ENCODE peak calls at places on chromosomes 12 and 14, in four cellular contexts. Q is IMR-90, G is H9, X is PC-3. W is an unnamed sample.

GRCh38 chr12:64180951-64181350 is 41.1 kb downstream of the KICS2 start:
- DNase-seq in X (peak; percentile 87), Q (peak; percentile 76), G (no peak), W (no peak)

GRCh38 chr12:17992002-17992656 is 97.9 kb downstream of the RERGL start:
- DNase-seq in X (peak; percentile 53), Q (peak; percentile 7), G (no peak), W (peak; percentile 49)

GRCh38 chr14:68556253-68556652 is 236.6 kb downstream of the ZFP36L1 start:
- DNase-seq in G (no peak), Q (no peak), X (no peak), W (no peak)

GRCh38 chr14:30264161-30264560 is 294.8 kb upstream of the G2E3 start:
- DNase-seq in Q (no peak), X (no peak), G (no peak), W (no peak)

GRCh38 chr12:49893753-49894752 is 9.6 kb downstream of the FAIM2 start:
- DNase-seq in G (no peak), X (peak; percentile 86), Q (peak; percentile 19), W (no peak)

GRCh38 chr12:82698959-82699358 is 12.3 kb downstream of the TMTC2 start:
- DNase-seq in Q (no peak), X (no peak), G (no peak), W (no peak)

GRCh38 chr12:98741615-98742265 is 96.7 kb downstream of the APAF1 start:
- DNase-seq in Q (peak; percentile 19), G (no peak), X (no peak), W (peak; percentile 58)

GRCh38 chr14:89617142-89617460 is 200.1 kb upstream of the FOXN3 start:
- DNase-seq in G (no peak), X (no peak), Q (no peak), W (no peak)

GRCh38 chr14:55127491-55127951 is 1.5 kb upstream of the LGALS3 start:
- DNase-seq in G (no peak), X (peak; percentile 99), Q (peak; percentile 39), W (no peak)

GRCh38 chr14:23447634-23448353 is 12.3 kb upstream of the MYH7 start:
- DNase-seq in Q (no peak), X (no peak), G (no peak), W (no peak)

GRCh38 chr12:88200029-88200428 is 57.9 kb downstream of the TMTC3 start:
- DNase-seq in Q (no peak), X (no peak), G (no peak), W (no peak)

GRCh38 chr12:88206636-88207035 is 64.5 kb downstream of the TMTC3 start:
- DNase-seq in X (no peak), G (no peak), Q (peak; percentile 68), W (no peak)

GRCh38 chr12:88207921-88208640 is 66.0 kb downstream of the TMTC3 start:
- DNase-seq in X (no peak), G (no peak), Q (peak; percentile 79), W (no peak)

DNA sequence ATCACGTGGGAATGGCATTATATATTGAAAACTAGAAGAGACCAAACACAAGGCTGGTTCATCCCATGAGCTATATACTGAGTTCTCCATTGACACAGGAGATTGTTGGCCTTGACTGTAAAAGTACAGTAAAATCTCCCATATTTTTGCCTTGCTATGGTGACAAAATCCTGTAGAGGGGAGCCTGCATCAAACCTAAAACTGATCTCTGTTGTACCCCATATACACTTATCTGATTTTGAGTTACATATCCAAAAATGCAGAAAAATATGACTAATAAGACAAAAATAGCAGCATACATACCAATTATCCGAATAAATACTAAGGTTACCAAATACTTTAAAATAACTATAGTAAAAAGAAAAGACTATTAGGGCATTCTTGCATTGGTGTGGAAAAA is 60.4 kb downstream of the TMTC3 start:
- DNase-seq in X (no peak), G (no peak), Q (peak; percentile 13), W (no peak)
- TF ChIP-seq CTCF in X (no peak), G (no peak), Q (no peak), W (no peak)

DNA sequence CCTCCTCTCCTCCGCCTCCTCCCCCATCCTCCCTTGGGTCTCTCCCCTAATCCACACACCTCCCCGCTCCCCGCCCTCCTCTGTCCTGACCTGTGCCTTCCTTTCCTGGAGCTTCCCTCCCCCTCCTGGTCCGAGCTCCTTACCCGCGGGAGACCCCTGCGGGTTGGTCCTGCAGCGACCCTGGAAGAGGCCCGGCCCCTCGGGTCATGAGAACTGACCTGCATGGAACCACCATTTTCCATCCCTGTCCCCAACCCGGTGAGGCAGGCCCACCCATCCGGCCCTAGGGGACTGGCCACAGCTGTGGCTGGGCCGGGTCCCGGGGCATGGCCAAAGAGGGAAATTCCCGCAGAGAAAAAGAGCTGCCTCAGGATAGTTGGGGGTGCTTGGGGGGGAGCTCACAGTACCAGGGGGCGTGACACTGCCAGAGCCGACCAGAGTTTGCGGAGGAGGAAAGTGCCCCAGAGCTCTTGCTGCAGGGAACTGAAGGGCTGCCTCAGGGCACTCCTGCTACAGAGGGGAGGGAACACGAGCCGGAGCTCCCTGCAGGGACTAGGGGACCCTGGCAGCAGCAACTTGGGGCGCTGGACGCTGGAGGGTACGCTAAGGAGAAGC is 613 bp downstream of the ARHGEF40 start:
- DNase-seq in G (peak; percentile 81), X (no peak), Q (peak; percentile 46), W (peak; percentile 89)
- H3K9ac ChIP-seq in G (peak overlapping the region; percentile 39), X (no peak overlapping the region), Q (peak overlapping the region; percentile 91), W (no peak overlapping the region)

GRCh38 chr12:53174881-53175491 is 5.5 kb upstream of the ZNF740 start:
- DNase-seq in G (peak; percentile 94), X (peak; percentile 67), Q (peak; percentile 42), W (peak; percentile 59)
- TF ChIP-seq CTCF in G (peak; percentile 63), X (peak; percentile 58), Q (no peak), W (peak; percentile 52)

GRCh38 chr12:539540-540310 is 80.0 kb downstream of the B4GALNT3 start:
- DNase-seq in X (no peak), G (no peak), Q (no peak), W (no peak)

GRCh38 chr12:536751-537150 is 77.0 kb downstream of the B4GALNT3 start:
- DNase-seq in Q (no peak), X (no peak), G (no peak), W (no peak)

GRCh38 chr12:541676-542289 is 82.0 kb downstream of the B4GALNT3 start:
- DNase-seq in X (peak; percentile 16), G (no peak), Q (no peak), W (peak; percentile 43)

GRCh38 chr12:537772-538171 is 78.0 kb downstream of the B4GALNT3 start:
- DNase-seq in Q (no peak), X (peak; percentile 75), G (no peak), W (no peak)

DNA sequence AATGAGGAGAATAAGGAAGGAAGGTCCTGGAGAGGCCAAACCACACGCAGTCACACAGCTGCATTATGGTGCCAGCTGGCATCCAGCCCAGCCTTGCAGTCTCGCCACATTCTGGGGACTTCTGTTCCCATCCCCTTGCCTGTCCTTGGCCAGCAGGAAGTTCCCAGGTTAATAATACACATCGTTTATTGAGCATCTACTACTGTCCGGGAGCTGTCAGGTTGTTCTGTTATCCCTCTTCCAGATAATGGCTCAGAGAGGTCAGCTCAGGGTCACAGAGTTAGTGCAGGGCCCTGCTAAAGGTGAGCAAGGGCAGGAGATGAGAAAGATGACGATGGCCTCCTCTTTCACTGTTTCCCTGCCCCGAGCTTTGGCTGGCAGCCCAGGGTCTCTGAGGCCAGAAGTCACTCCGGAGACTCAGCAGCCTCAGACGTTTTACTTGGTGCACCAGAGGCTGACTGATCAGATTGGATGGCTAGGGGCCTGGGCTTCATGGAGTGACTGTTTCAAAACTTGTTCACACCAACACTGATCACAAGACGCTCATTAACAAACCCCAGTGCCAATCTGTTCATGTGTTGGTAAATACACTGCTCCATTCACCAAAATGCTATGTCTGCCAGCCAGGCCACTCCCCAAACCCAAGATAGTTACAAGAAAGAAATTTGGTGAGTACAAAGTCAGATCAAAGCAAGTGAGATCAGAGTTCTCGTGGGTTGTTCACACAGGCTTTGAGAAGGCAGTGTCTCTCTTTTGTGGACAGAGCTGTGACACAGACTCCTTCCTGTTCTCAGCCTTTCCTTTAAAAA is 79.2 kb downstream of the B4GALNT3 start:
- DNase-seq in Q (peak; percentile 42), G (no peak), X (peak; percentile 69), W (no peak)
- H3K9ac ChIP-seq in Q (no peak overlapping the region), G (no peak overlapping the region), X (peak overlapping the region; percentile 56), W (no peak overlapping the region)

DNA sequence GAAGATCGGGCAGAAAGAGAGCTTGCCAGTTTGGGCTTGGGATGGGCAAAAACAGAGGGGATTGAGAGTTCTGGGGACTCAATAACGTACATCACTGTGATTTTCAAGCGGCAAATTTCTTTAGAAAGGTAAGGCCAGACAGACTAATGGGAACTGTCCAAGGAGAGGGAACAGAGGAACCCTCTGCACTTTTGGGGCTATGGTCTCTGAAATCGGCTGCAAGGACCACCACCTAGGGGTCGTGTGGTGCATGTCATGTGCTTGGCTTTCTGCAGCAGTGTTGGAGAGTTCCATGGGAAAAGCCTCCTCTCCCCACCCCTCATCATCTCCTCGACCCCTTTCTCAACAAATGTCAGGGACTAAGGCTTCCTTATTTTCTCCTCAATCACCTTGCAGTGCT is 79.6 kb downstream of the PPM1A start:
- DNase-seq in X (no peak), G (peak; percentile 64), Q (no peak), W (peak; percentile 58)
- TF ChIP-seq CTCF in X (no peak), G (peak; percentile 65), Q (no peak), W (peak; percentile 52)

GRCh38 chr14:77554816-77555599 is 56.4 kb upstream of the ISM2 start:
- DNase-seq in Q (no peak), X (no peak), G (no peak), W (no peak)
- H3K9ac ChIP-seq in Q (no peak overlapping the region), X (no peak overlapping the region), G (no peak overlapping the region), W (no peak overlapping the region)

GRCh38 chr14:76077340-76077739 is 74.4 kb upstream of the GPATCH2L start:
- DNase-seq in X (no peak), G (no peak), Q (no peak), W (no peak)
- TF ChIP-seq CTCF in X (no peak), G (peak; percentile 37), Q (no peak), W (peak; percentile 18)

W was measured in neural progenitor cell.